ENCODE peak calls at places on chromosomes 16 and 17, in nine cellular contexts. One of them, this sample, is unnamed.

GRCh38 chr16:88687676-88688012 is 1.3 kb upstream of the SNAI3 start:
- DNase-seq in lower leg skin: no peak
- DNase-seq in tibial nerve: no peak
- DNase-seq in transverse colon: no peak
- DNase-seq in endothelial cell of umbilical vein: no peak
- DNase-seq in testis: no peak
- DNase-seq in stomach: no peak
- DNase-seq in A549: no peak
- DNase-seq in body of pancreas: no peak
- DNase-seq in this sample: no peak

GRCh38 chr16:72172105-72173034 is at the start of gene PMFBP1:
- DNase-seq in tibial nerve: no peak
- DNase-seq in endothelial cell of umbilical vein: peak
- DNase-seq in stomach: no peak
- DNase-seq in transverse colon: peak
- DNase-seq in testis: peak
- DNase-seq in A549: peak
- DNase-seq in body of pancreas: no peak
- DNase-seq in lower leg skin: no peak
- DNase-seq in this sample: peak

GRCh38 chr17:42514867-42515266 is 21.2 kb upstream of the NAGLU start:
- DNase-seq in stomach: no peak
- DNase-seq in transverse colon: no peak
- DNase-seq in endothelial cell of umbilical vein: no peak
- DNase-seq in body of pancreas: no peak
- DNase-seq in testis: peak
- DNase-seq in tibial nerve: no peak
- DNase-seq in lower leg skin: no peak
- DNase-seq in A549: no peak
- DNase-seq in this sample: no peak

GRCh38 chr16:82672676-82673075 is 45.9 kb downstream of the CDH13 start:
- DNase-seq in stomach: no peak
- DNase-seq in transverse colon: no peak
- DNase-seq in tibial nerve: no peak
- DNase-seq in testis: no peak
- DNase-seq in endothelial cell of umbilical vein: no peak
- DNase-seq in A549: no peak
- DNase-seq in lower leg skin: no peak
- DNase-seq in body of pancreas: no peak
- DNase-seq in this sample: no peak

GRCh38 chr17:12722282-12722681 is 56.6 kb downstream of the MYOCD start:
- DNase-seq in stomach: no peak
- DNase-seq in body of pancreas: no peak
- DNase-seq in transverse colon: no peak
- DNase-seq in A549: no peak
- DNase-seq in endothelial cell of umbilical vein: no peak
- DNase-seq in lower leg skin: no peak
- DNase-seq in tibial nerve: no peak
- DNase-seq in testis: no peak
- DNase-seq in this sample: no peak

GRCh38 chr16:84024854-84025253 is 17.7 kb downstream of the SLC38A8 start:
- DNase-seq in A549: peak
- DNase-seq in transverse colon: no peak
- DNase-seq in endothelial cell of umbilical vein: peak
- DNase-seq in tibial nerve: no peak
- DNase-seq in lower leg skin: no peak
- DNase-seq in stomach: no peak
- DNase-seq in testis: no peak
- DNase-seq in body of pancreas: no peak
- DNase-seq in this sample: no peak

GRCh38 chr17:82668024-82668630 is 19.9 kb upstream of the WDR45B start:
- DNase-seq in transverse colon: no peak
- DNase-seq in A549: no peak
- DNase-seq in lower leg skin: no peak
- DNase-seq in stomach: no peak
- DNase-seq in body of pancreas: no peak
- DNase-seq in tibial nerve: no peak
- DNase-seq in endothelial cell of umbilical vein: no peak
- DNase-seq in testis: no peak
- DNase-seq in this sample: no peak

GRCh38 chr16:72793017-72793416 is 254.9 kb downstream of the ZFHX3 start:
- DNase-seq in testis: no peak
- DNase-seq in tibial nerve: no peak
- DNase-seq in body of pancreas: no peak
- DNase-seq in transverse colon: no peak
- DNase-seq in lower leg skin: no peak
- DNase-seq in stomach: no peak
- DNase-seq in endothelial cell of umbilical vein: no peak
- DNase-seq in A549: no peak
- DNase-seq in this sample: no peak

GRCh38 chr16:52861614-52862022 is 191.1 kb downstream of the CHD9NB start:
- DNase-seq in stomach: no peak
- DNase-seq in endothelial cell of umbilical vein: no peak
- DNase-seq in A549: peak
- DNase-seq in testis: peak
- DNase-seq in transverse colon: peak
- DNase-seq in lower leg skin: no peak
- DNase-seq in tibial nerve: no peak
- DNase-seq in body of pancreas: peak
- DNase-seq in this sample: no peak

GRCh38 chr16:46627746-46628145 is 6.6 kb upstream of the SHCBP1 start:
- DNase-seq in stomach: no peak
- DNase-seq in transverse colon: no peak
- DNase-seq in endothelial cell of umbilical vein: no peak
- DNase-seq in tibial nerve: no peak
- DNase-seq in lower leg skin: no peak
- DNase-seq in testis: no peak
- DNase-seq in A549: no peak
- DNase-seq in body of pancreas: no peak
- DNase-seq in this sample: no peak

GRCh38 chr16:84897911-84898377 is 78.2 kb downstream of the CRISPLD2 start:
- DNase-seq in endothelial cell of umbilical vein: no peak
- DNase-seq in stomach: no peak
- DNase-seq in transverse colon: no peak
- DNase-seq in testis: peak
- DNase-seq in lower leg skin: no peak
- DNase-seq in body of pancreas: no peak
- DNase-seq in A549: no peak
- DNase-seq in tibial nerve: no peak
- DNase-seq in this sample: no peak

DNA sequence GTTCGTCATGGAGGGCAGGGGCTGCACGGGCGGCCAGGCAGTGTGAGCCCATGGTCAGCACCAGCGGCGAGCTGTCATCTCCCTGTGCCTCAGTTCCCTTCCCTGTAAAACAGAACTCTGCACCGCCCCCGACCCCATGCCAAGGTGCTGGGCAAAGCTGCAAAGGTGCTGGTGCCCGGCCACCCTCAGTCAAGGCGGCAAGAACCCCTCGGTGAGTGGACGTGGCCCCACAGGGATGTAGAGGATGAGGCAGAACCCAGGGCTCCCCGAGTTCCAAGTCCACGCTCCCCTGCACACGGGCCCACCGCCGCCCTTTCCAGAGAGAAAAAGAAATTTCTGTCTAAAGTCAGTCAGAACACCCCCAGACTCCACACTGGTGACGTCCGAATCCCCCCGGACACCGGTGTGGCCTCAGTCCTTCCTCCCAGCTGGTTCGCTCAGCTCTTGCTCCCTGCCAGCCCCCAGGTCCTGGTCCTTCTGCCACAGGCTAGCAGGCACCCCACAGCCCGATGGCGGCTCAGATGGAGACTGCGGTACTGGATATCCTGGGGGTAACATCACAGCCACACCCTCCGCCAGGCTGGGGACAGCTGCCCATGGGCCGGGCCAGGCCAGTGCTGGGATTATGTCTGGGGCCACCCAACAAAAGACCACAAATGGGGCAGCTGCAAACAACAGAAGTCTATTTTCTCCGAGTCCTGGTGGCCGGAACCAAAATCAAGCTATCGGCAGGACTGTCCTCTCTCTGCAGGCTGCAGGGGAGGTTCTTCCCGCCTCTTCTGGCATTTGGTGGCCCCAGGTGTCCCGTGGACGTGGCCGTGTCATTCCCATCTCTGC is 14.4 kb upstream of the BAHCC1 start:
- DNase-seq in stomach: no peak
- DNase-seq in testis: no peak
- DNase-seq in transverse colon: no peak
- DNase-seq in body of pancreas: no peak
- DNase-seq in lower leg skin: no peak
- DNase-seq in A549: no peak
- DNase-seq in endothelial cell of umbilical vein: no peak
- DNase-seq in tibial nerve: no peak
- DNase-seq in this sample: no peak
- TF ChIP-seq POLR2A in stomach: no peak
- TF ChIP-seq POLR2A in testis: no peak
- TF ChIP-seq POLR2A in transverse colon: no peak
- TF ChIP-seq POLR2A in body of pancreas: no peak
- TF ChIP-seq POLR2A in lower leg skin: no peak
- TF ChIP-seq POLR2A in A549: no peak
- TF ChIP-seq POLR2A in endothelial cell of umbilical vein: no peak
- TF ChIP-seq POLR2A in tibial nerve: no peak
- TF ChIP-seq POLR2A in this sample: no peak

GRCh38 chr17:8939496-8940334 is 25.8 kb downstream of the PIK3R5 start:
- DNase-seq in lower leg skin: no peak
- DNase-seq in testis: no peak
- DNase-seq in stomach: no peak
- DNase-seq in tibial nerve: no peak
- DNase-seq in body of pancreas: no peak
- DNase-seq in A549: no peak
- DNase-seq in endothelial cell of umbilical vein: no peak
- DNase-seq in transverse colon: no peak
- DNase-seq in this sample: no peak

GRCh38 chr17:8940866-8941471 is 24.5 kb downstream of the PIK3R5 start:
- DNase-seq in endothelial cell of umbilical vein: no peak
- DNase-seq in transverse colon: no peak
- DNase-seq in lower leg skin: no peak
- DNase-seq in body of pancreas: no peak
- DNase-seq in stomach: no peak
- DNase-seq in A549: no peak
- DNase-seq in testis: no peak
- DNase-seq in tibial nerve: no peak
- DNase-seq in this sample: no peak

GRCh38 chr17:8930664-8931063 is 34.8 kb downstream of the PIK3R5 start:
- DNase-seq in tibial nerve: no peak
- DNase-seq in endothelial cell of umbilical vein: no peak
- DNase-seq in stomach: no peak
- DNase-seq in A549: no peak
- DNase-seq in transverse colon: no peak
- DNase-seq in lower leg skin: no peak
- DNase-seq in testis: no peak
- DNase-seq in body of pancreas: no peak
- DNase-seq in this sample: no peak

DNA sequence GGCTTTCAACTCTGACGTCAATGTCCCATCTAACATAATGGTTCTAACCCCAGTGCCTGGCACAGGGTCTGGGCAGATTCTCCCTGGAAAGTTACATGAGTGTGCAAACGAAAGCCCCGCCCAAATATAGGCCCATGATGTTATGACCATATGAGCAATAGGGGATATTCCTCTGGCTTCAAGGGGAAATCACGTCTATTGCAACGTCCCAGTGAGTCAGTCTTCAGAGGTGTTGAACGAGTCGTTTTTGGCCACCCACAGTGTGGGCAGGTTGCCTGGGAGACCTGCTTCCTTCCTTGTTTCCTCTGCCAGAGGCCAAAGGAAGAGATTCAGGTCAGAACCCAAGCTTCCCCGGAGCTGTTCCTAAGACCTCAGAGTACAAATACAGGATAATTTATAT is 30.3 kb downstream of the PIK3R5 start:
- DNase-seq in A549: peak
- DNase-seq in endothelial cell of umbilical vein: no peak
- DNase-seq in body of pancreas: no peak
- DNase-seq in stomach: no peak
- DNase-seq in tibial nerve: no peak
- DNase-seq in testis: no peak
- DNase-seq in lower leg skin: no peak
- DNase-seq in transverse colon: no peak
- DNase-seq in this sample: no peak
- TF ChIP-seq POLR2A in A549: no peak
- TF ChIP-seq POLR2A in endothelial cell of umbilical vein: no peak
- TF ChIP-seq POLR2A in body of pancreas: no peak
- TF ChIP-seq POLR2A in stomach: no peak
- TF ChIP-seq POLR2A in tibial nerve: no peak
- TF ChIP-seq POLR2A in testis: no peak
- TF ChIP-seq POLR2A in lower leg skin: no peak
- TF ChIP-seq POLR2A in transverse colon: no peak
- TF ChIP-seq POLR2A in this sample: no peak

GRCh38 chr17:76713765-76714164 is 3.0 kb upstream of the MXRA7 start:
- DNase-seq in body of pancreas: no peak
- DNase-seq in testis: no peak
- DNase-seq in stomach: no peak
- DNase-seq in transverse colon: no peak
- DNase-seq in tibial nerve: no peak
- DNase-seq in endothelial cell of umbilical vein: no peak
- DNase-seq in lower leg skin: no peak
- DNase-seq in A549: no peak
- DNase-seq in this sample: no peak
- TF ChIP-seq POLR2A in body of pancreas: no peak
- TF ChIP-seq POLR2A in testis: no peak
- TF ChIP-seq POLR2A in stomach: no peak
- TF ChIP-seq POLR2A in transverse colon: no peak
- TF ChIP-seq POLR2A in tibial nerve: no peak
- TF ChIP-seq POLR2A in endothelial cell of umbilical vein: no peak
- TF ChIP-seq POLR2A in lower leg skin: no peak
- TF ChIP-seq POLR2A in A549: no peak
- TF ChIP-seq POLR2A in this sample: no peak

GRCh38 chr17:81093576-81094223 is 58.7 kb downstream of the BAIAP2 start:
- DNase-seq in testis: no peak
- DNase-seq in endothelial cell of umbilical vein: no peak
- DNase-seq in stomach: no peak
- DNase-seq in A549: no peak
- DNase-seq in transverse colon: no peak
- DNase-seq in tibial nerve: no peak
- DNase-seq in body of pancreas: no peak
- DNase-seq in lower leg skin: no peak
- DNase-seq in this sample: peak

GRCh38 chr17:81095608-81095888 is 60.6 kb downstream of the BAIAP2 start:
- DNase-seq in A549: no peak
- DNase-seq in lower leg skin: no peak
- DNase-seq in body of pancreas: no peak
- DNase-seq in tibial nerve: no peak
- DNase-seq in transverse colon: no peak
- DNase-seq in testis: no peak
- DNase-seq in endothelial cell of umbilical vein: no peak
- DNase-seq in stomach: no peak
- DNase-seq in this sample: no peak

GRCh38 chr17:81094224-81094743 is 59.3 kb downstream of the BAIAP2 start:
- DNase-seq in endothelial cell of umbilical vein: no peak
- DNase-seq in lower leg skin: no peak
- DNase-seq in testis: no peak
- DNase-seq in A549: no peak
- DNase-seq in tibial nerve: no peak
- DNase-seq in transverse colon: no peak
- DNase-seq in body of pancreas: no peak
- DNase-seq in stomach: no peak
- DNase-seq in this sample: no peak

GRCh38 chr17:81096741-81097133 is 61.8 kb downstream of the BAIAP2 start:
- DNase-seq in testis: no peak
- DNase-seq in lower leg skin: no peak
- DNase-seq in stomach: no peak
- DNase-seq in endothelial cell of umbilical vein: no peak
- DNase-seq in transverse colon: no peak
- DNase-seq in tibial nerve: no peak
- DNase-seq in body of pancreas: no peak
- DNase-seq in A549: no peak
- DNase-seq in this sample: no peak

GRCh38 chr17:81094744-81095607 is 60.0 kb downstream of the BAIAP2 start:
- DNase-seq in testis: no peak
- DNase-seq in stomach: peak
- DNase-seq in lower leg skin: peak
- DNase-seq in A549: peak
- DNase-seq in transverse colon: peak
- DNase-seq in body of pancreas: peak
- DNase-seq in tibial nerve: peak
- DNase-seq in endothelial cell of umbilical vein: peak
- DNase-seq in this sample: peak
- TF ChIP-seq POLR2A in testis: no peak
- TF ChIP-seq POLR2A in stomach: no peak
- TF ChIP-seq POLR2A in lower leg skin: no peak
- TF ChIP-seq POLR2A in A549: no peak
- TF ChIP-seq POLR2A in transverse colon: no peak
- TF ChIP-seq POLR2A in body of pancreas: no peak
- TF ChIP-seq POLR2A in tibial nerve: no peak
- TF ChIP-seq POLR2A in endothelial cell of umbilical vein: no peak
- TF ChIP-seq POLR2A in this sample: no peak